ENCODE peak calls at places on chromosomes 7 and 10, in four cellular contexts. J is IMR-90, O is SK-N-SH, K is GM12878. V is an unnamed sample.

GRCh38 chr10:98534046-98534445 is 87.3 kb upstream of the HPS1 start:
- DNase-seq in K (no peak), O (no peak), J (no peak), V (no peak)

GRCh38 chr10:71945819-71946474 is 18.2 kb upstream of the CHST3 start:
- DNase-seq in K (no peak), J (no peak), O (no peak), V (no peak)

GRCh38 chr7:46397591-46397990 is 476.5 kb upstream of the IGFBP3 start:
- DNase-seq in K (no peak), O (no peak), J (no peak), V (no peak)

GRCh38 chr10:103493911-103494877 is 689 bp downstream of the NEURL1 start:
- DNase-seq in K (no peak), J (no peak), O (peak), V (no peak)

GRCh38 chr10:78290131-78290750 is 256.6 kb downstream of the RPS24 start:
- DNase-seq in O (no peak), K (no peak), J (peak), V (no peak)

GRCh38 chr10:131649609-131650008 is 251.2 kb upstream of the PPP2R2D start:
- DNase-seq in J (no peak), K (no peak), O (no peak), V (no peak)

GRCh38 chr10:129694633-129695356 is 227.8 kb downstream of the MGMT start:
- DNase-seq in J (no peak), O (no peak), K (no peak), V (no peak)

GRCh38 chr10:50544857-50545429 is 78.8 kb downstream of the SGMS1 start:
- DNase-seq in J (no peak), O (no peak), K (no peak), V (no peak)

GRCh38 chr10:12846718-12847117 is 154.8 kb downstream of the CCDC3 start:
- DNase-seq in O (no peak), J (peak), K (no peak), V (no peak)

GRCh38 chr7:138887085-138887705 is 89.2 kb upstream of the ATP6V0A4 start:
- DNase-seq in K (no peak), J (no peak), O (no peak), V (no peak)

GRCh38 chr7:71133232-71133622 is 1.3 kb downstream of the GALNT17 start:
- DNase-seq in K (no peak), J (no peak), O (no peak), V (no peak)

GRCh38 chr7:149685455-149685854 is 87.9 kb downstream of the ZNF467 start:
- DNase-seq in J (no peak), K (no peak), O (no peak), V (no peak)

GRCh38 chr10:129626801-129627434 is 159.9 kb downstream of the MGMT start:
- DNase-seq in K (no peak), J (peak), O (no peak), V (no peak)

GRCh38 chr7:86644282-86645173 is 819 bp downstream of the GRM3 start:
- DNase-seq in J (no peak), O (peak), K (no peak), V (no peak)

GRCh38 chr7:44080686-44081265 is 1.6 kb downstream of the POLM start:
- DNase-seq in O (no peak), J (no peak), K (no peak), V (no peak)

GRCh38 chr7:134784251-134785049 is 5.0 kb downstream of the CALD1 start:
- DNase-seq in O (no peak), J (no peak), K (no peak), V (no peak)

GRCh38 chr7:36023025-36023424 is 130.0 kb upstream of the EEPD1 start:
- DNase-seq in J (no peak), K (no peak), O (no peak), V (no peak)

GRCh38 chr7:112205348-112206237 is 606 bp downstream of the DOCK4 start:
- DNase-seq in K (no peak), J (peak), O (peak), V (peak)

GRCh38 chr10:101224910-101225823 is 4.1 kb downstream of the LBX1 start:
- DNase-seq in J (no peak), K (no peak), O (peak), V (no peak)

GRCh38 chr7:101757879-101758278 is 59.5 kb upstream of the CUX1 start:
- DNase-seq in K (no peak), J (no peak), O (no peak), V (no peak)

GRCh38 chr7:107900496-107900895 is 9.5 kb downstream of the DLD start:
- DNase-seq in J (no peak), O (no peak), K (no peak), V (no peak)

GRCh38 chr10:48456808-48457761 is 147.8 kb downstream of the ARHGAP22 start:
- DNase-seq in K (no peak), J (no peak), O (peak), V (no peak)

GRCh38 chr10:59905066-59905734 is 1.2 kb downstream of the CCDC6 start:
- DNase-seq in J (peak), K (no peak), O (peak), V (no peak)

GRCh38 chr7:50273301-50273700 is 31.2 kb upstream of the IKZF1 start:
- DNase-seq in O (no peak), K (no peak), J (no peak), V (no peak)

GRCh38 chr10:16520900-16521299 is 779 bp downstream of the C1QL3 start:
- DNase-seq in O (peak), K (no peak), J (peak), V (no peak)

GRCh38 chr7:14902589-14902963 is at the start of gene DGKB:
- DNase-seq in K (no peak), J (peak), O (peak), V (no peak)

GRCh38 chr10:36173364-36173763 is 531.3 kb upstream of the FZD8 start:
- DNase-seq in K (no peak), J (no peak), O (no peak), V (no peak)

GRCh38 chr7:137363683-137364082 is 20.1 kb upstream of the PTN start:
- DNase-seq in K (no peak), O (no peak), J (no peak), V (no peak)

GRCh38 chr7:100215895-100216294 is 3.9 kb upstream of the PVRIG start:
- DNase-seq in O (no peak), K (no peak), J (peak), V (no peak)

GRCh38 chr10:57979466-57979865 is 288.2 kb downstream of the IPMK start:
- DNase-seq in K (no peak), O (no peak), J (no peak), V (no peak)

GRCh38 chr10:52488606-52489485 is 174.8 kb downstream of the DKK1 start:
- DNase-seq in K (no peak), O (peak), J (peak), V (peak)

GRCh38 chr10:47022311-47023131 is 111.3 kb downstream of the PTPN20 start:
- DNase-seq in J (no peak), K (no peak), O (no peak), V (no peak)

GRCh38 chr7:96021533-96021932 is 249.2 kb downstream of the DYNC1I1 start:
- DNase-seq in K (no peak), J (peak), O (no peak), V (no peak)

GRCh38 chr7:122686360-122686878 is 12.5 kb downstream of the RNF133 start:
- DNase-seq in J (no peak), K (no peak), O (no peak), V (no peak)

GRCh38 chr7:97772034-97772891 is 40.4 kb downstream of the TAC1 start:
- DNase-seq in J (no peak), O (no peak), K (no peak), V (no peak)

GRCh38 chr7:150926066-150926465 is 52.1 kb downstream of the KCNH2 start:
- DNase-seq in K (no peak), J (no peak), O (no peak), V (no peak)

GRCh38 chr10:62376064-62377025 is 2.2 kb downstream of the ZNF365 start:
- DNase-seq in K (no peak), O (no peak), J (no peak), V (no peak)

GRCh38 chr10:24444337-24444736 is 235.4 kb downstream of the KIAA1217 start:
- DNase-seq in J (peak), K (no peak), O (no peak), V (no peak)

GRCh38 chr10:21648040-21648439 is 114.0 kb downstream of the MLLT10 start:
- DNase-seq in J (no peak), K (no peak), O (peak), V (no peak)

GRCh38 chr10:21650353-21650752 is 116.3 kb downstream of the MLLT10 start:
- DNase-seq in K (no peak), J (no peak), O (peak), V (no peak)

DNA sequence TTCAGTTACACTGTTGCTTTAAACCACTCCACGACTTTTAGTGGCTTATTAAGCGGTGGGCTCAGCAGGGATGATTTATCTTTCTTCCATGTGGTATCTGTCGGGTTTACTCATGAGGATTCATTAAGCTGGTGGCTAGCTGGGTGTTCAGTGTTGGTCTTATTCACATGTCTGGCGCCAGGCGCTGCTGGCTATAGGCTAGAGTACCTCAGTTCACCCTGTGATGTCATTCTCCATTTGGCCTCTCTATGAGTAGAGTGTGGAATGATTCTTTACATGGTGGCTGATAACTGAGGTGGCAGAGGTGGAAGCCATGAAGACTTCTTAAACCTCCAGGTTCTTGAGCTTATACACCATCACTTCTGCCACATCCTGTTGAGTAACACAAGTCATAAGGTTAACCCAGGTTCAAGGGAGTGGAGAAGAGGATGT is 115.4 kb downstream of the MLLT10 start:
- DNase-seq in O (no peak), J (no peak), K (no peak), V (no peak)
- TF ChIP-seq MXI1 in O (no peak), J (no peak), K (no peak), V (no peak)

GRCh38 chr10:79470096-79470495 is 24.7 kb upstream of the ZCCHC24 start:
- DNase-seq in K (no peak), J (no peak), O (no peak), V (no peak)

GRCh38 chr10:79472449-79472848 is 27.0 kb upstream of the ZCCHC24 start:
- DNase-seq in J (no peak), O (no peak), K (no peak), V (no peak)

GRCh38 chr10:79468015-79468560 is 22.7 kb upstream of the ZCCHC24 start:
- DNase-seq in J (no peak), K (no peak), O (no peak), V (no peak)

GRCh38 chr10:79471776-79472175 is 26.4 kb upstream of the ZCCHC24 start:
- DNase-seq in K (no peak), J (no peak), O (no peak), V (no peak)

GRCh38 chr10:79468841-79469585 is 23.6 kb upstream of the ZCCHC24 start:
- DNase-seq in J (no peak), K (no peak), O (no peak), V (no peak)
- TF ChIP-seq MXI1 in J (no peak), K (no peak), O (no peak), V (no peak)

DNA sequence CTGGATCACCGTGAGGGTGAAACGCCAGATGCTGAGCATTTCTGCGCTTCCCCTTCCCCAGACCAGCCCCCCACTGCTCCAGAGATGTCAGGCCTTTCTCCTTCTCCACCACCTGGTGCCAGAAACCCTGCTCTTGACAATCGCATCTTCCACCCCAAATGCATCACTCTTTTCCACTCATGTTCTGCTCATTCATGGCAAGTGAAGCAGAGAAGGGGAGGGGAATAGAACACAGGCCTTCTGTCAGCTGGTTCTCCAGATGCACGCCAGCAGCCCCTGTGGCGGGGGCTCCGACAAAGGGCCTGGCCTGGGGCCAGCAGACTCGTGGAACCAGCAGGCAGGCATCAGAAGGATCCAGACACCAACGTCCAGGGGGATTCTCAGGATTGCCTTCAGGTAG is 68.5 kb upstream of the SVIL start:
- DNase-seq in K (no peak), J (no peak), O (peak), V (no peak)
- TF ChIP-seq MXI1 in K (no peak), J (no peak), O (no peak), V (no peak)

GRCh38 chr10:70093335-70093944 is 39.2 kb downstream of the AIFM2 start:
- DNase-seq in O (no peak), K (no peak), J (no peak), V (no peak)
- TF ChIP-seq MXI1 in O (no peak), K (no peak), J (no peak), V (no peak)

DNA sequence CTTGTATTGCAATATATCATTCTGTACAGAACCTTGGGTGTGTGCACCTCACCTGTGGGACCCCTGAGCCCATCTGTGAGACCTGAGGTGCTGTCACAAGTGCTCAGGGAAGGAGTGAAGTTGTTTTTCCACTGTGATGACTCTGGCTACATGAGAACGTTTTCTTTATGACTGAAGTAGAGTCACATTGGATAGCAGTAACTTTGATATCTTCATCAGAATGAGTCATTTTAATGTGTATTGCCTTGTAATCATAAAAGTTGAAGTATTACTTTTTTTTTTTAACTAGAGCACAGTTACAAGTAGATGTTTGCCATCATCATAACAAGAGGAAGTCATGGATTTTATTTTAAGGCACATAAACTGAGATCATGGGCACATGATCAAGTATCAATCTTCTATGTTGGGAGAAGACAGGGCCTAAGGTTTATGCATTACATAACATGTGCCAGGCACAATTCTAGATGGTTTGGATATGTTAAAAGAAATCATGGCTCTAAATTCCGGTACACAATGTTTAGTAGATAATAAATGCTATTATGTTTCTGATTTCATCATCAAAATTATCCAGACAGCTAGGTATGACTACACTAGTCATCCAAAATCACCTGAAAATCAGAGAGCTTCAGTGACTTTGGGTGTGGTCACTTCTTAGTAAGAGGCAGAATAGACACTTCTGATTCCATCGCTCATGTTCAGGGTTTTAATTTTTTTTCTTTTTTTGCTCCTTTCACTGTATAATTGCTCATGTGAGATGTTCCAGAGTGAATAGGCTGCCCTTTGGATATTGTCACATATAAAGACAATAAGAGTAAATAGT is 82.7 kb upstream of the KLF6 start:
- DNase-seq in O (no peak), J (peak), K (no peak), V (no peak)
- TF ChIP-seq MXI1 in O (no peak), J (no peak), K (no peak), V (no peak)

GRCh38 chr10:28186461-28186860 is 116.4 kb downstream of the MPP7 start:
- DNase-seq in O (no peak), K (no peak), J (no peak), V (no peak)
- TF ChIP-seq MXI1 in O (no peak), K (no peak), J (no peak), V (no peak)